ENCODE peak calls at places on chromosomes 2 and 18, in eight cellular contexts. One of them, this sample, is unnamed.

GRCh38 chr2:43005211-43005974 is 213.0 kb upstream of the HAAO start:
- DNase-seq in dorsolateral prefrontal cortex: peak
- DNase-seq in brain microvascular endothelial cell: no peak
- DNase-seq in stomach: peak
- DNase-seq in AG04450: no peak
- DNase-seq in fibroblast of mammary gland: no peak
- DNase-seq in endodermal cell: peak
- DNase-seq in cardiac fibroblast: no peak
- DNase-seq in this sample: no peak

GRCh38 chr2:109199790-109200189 is 70.8 kb downstream of the SH3RF3 start:
- DNase-seq in dorsolateral prefrontal cortex: no peak
- DNase-seq in brain microvascular endothelial cell: no peak
- DNase-seq in stomach: no peak
- DNase-seq in AG04450: no peak
- DNase-seq in fibroblast of mammary gland: no peak
- DNase-seq in endodermal cell: no peak
- DNase-seq in cardiac fibroblast: no peak
- DNase-seq in this sample: no peak

GRCh38 chr2:16475581-16475980 is 190.1 kb downstream of the CYRIA start:
- DNase-seq in dorsolateral prefrontal cortex: no peak
- DNase-seq in brain microvascular endothelial cell: no peak
- DNase-seq in stomach: no peak
- DNase-seq in AG04450: no peak
- DNase-seq in fibroblast of mammary gland: no peak
- DNase-seq in endodermal cell: peak
- DNase-seq in cardiac fibroblast: no peak
- DNase-seq in this sample: no peak

GRCh38 chr2:241330616-241330981 is 14.9 kb downstream of the SEPTIN2 start:
- DNase-seq in dorsolateral prefrontal cortex: no peak
- DNase-seq in brain microvascular endothelial cell: no peak
- DNase-seq in stomach: no peak
- DNase-seq in AG04450: no peak
- DNase-seq in fibroblast of mammary gland: no peak
- DNase-seq in endodermal cell: no peak
- DNase-seq in cardiac fibroblast: no peak
- DNase-seq in this sample: no peak

GRCh38 chr2:188808921-188809320 is 165.3 kb upstream of the COL3A1 start:
- DNase-seq in dorsolateral prefrontal cortex: no peak
- DNase-seq in brain microvascular endothelial cell: peak
- DNase-seq in stomach: no peak
- DNase-seq in AG04450: no peak
- DNase-seq in fibroblast of mammary gland: peak
- DNase-seq in endodermal cell: no peak
- DNase-seq in cardiac fibroblast: peak
- DNase-seq in this sample: peak

GRCh38 chr2:74179063-74179865 is 585 bp upstream of the MOB1A start:
- DNase-seq in dorsolateral prefrontal cortex: no peak
- DNase-seq in brain microvascular endothelial cell: no peak
- DNase-seq in stomach: no peak
- DNase-seq in AG04450: no peak
- DNase-seq in fibroblast of mammary gland: no peak
- DNase-seq in endodermal cell: no peak
- DNase-seq in cardiac fibroblast: no peak
- DNase-seq in this sample: no peak

GRCh38 chr2:112627060-112628040 is 18.4 kb upstream of the SLC20A1 start:
- DNase-seq in dorsolateral prefrontal cortex: peak
- DNase-seq in brain microvascular endothelial cell: peak
- DNase-seq in stomach: peak
- DNase-seq in AG04450: peak
- DNase-seq in fibroblast of mammary gland: peak
- DNase-seq in endodermal cell: peak
- DNase-seq in cardiac fibroblast: peak
- DNase-seq in this sample: peak

GRCh38 chr18:67665266-67665665 is 148.7 kb upstream of the DSEL start:
- DNase-seq in dorsolateral prefrontal cortex: no peak
- DNase-seq in brain microvascular endothelial cell: peak
- DNase-seq in stomach: no peak
- DNase-seq in AG04450: no peak
- DNase-seq in fibroblast of mammary gland: peak
- DNase-seq in endodermal cell: no peak
- DNase-seq in cardiac fibroblast: peak
- DNase-seq in this sample: peak

GRCh38 chr2:58046335-58046584 is 346 bp upstream of the VRK2 start:
- DNase-seq in dorsolateral prefrontal cortex: no peak
- DNase-seq in brain microvascular endothelial cell: no peak
- DNase-seq in stomach: no peak
- DNase-seq in AG04450: no peak
- DNase-seq in fibroblast of mammary gland: no peak
- DNase-seq in endodermal cell: no peak
- DNase-seq in cardiac fibroblast: no peak
- DNase-seq in this sample: no peak

GRCh38 chr18:22223263-22223960 is 54.0 kb downstream of the GATA6 start:
- DNase-seq in dorsolateral prefrontal cortex: no peak
- DNase-seq in brain microvascular endothelial cell: peak
- DNase-seq in stomach: peak
- DNase-seq in AG04450: peak
- DNase-seq in fibroblast of mammary gland: peak
- DNase-seq in endodermal cell: peak
- DNase-seq in cardiac fibroblast: peak
- DNase-seq in this sample: peak

GRCh38 chr2:8997108-8997507 is 6.4 kb downstream of the MBOAT2 start:
- DNase-seq in dorsolateral prefrontal cortex: no peak
- DNase-seq in brain microvascular endothelial cell: no peak
- DNase-seq in stomach: no peak
- DNase-seq in AG04450: no peak
- DNase-seq in fibroblast of mammary gland: no peak
- DNase-seq in endodermal cell: no peak
- DNase-seq in cardiac fibroblast: no peak
- DNase-seq in this sample: no peak

GRCh38 chr18:9722691-9723090 is 14.6 kb downstream of the RAB31 start:
- DNase-seq in dorsolateral prefrontal cortex: no peak
- DNase-seq in brain microvascular endothelial cell: no peak
- DNase-seq in stomach: peak
- DNase-seq in AG04450: no peak
- DNase-seq in fibroblast of mammary gland: no peak
- DNase-seq in endodermal cell: peak
- DNase-seq in cardiac fibroblast: no peak
- DNase-seq in this sample: no peak

GRCh38 chr2:166031054-166031453 is 77.5 kb upstream of the TTC21B start:
- DNase-seq in dorsolateral prefrontal cortex: no peak
- DNase-seq in brain microvascular endothelial cell: no peak
- DNase-seq in stomach: no peak
- DNase-seq in AG04450: no peak
- DNase-seq in fibroblast of mammary gland: peak
- DNase-seq in endodermal cell: no peak
- DNase-seq in cardiac fibroblast: peak
- DNase-seq in this sample: peak

GRCh38 chr18:68713791-68714190 is 1.1 kb downstream of the TMX3 start:
- DNase-seq in dorsolateral prefrontal cortex: no peak
- DNase-seq in brain microvascular endothelial cell: no peak
- DNase-seq in stomach: no peak
- DNase-seq in AG04450: no peak
- DNase-seq in fibroblast of mammary gland: peak
- DNase-seq in endodermal cell: no peak
- DNase-seq in cardiac fibroblast: peak
- DNase-seq in this sample: no peak

GRCh38 chr18:46343456-46343855 is 239.3 kb downstream of the HAUS1 start:
- DNase-seq in dorsolateral prefrontal cortex: no peak
- DNase-seq in brain microvascular endothelial cell: no peak
- DNase-seq in stomach: no peak
- DNase-seq in AG04450: no peak
- DNase-seq in fibroblast of mammary gland: no peak
- DNase-seq in endodermal cell: no peak
- DNase-seq in cardiac fibroblast: no peak
- DNase-seq in this sample: no peak
- H3K4me3 ChIP-seq in dorsolateral prefrontal cortex: no peak
- H3K4me3 ChIP-seq in brain microvascular endothelial cell: no peak
- H3K4me3 ChIP-seq in stomach: no peak
- H3K4me3 ChIP-seq in AG04450: no peak
- H3K4me3 ChIP-seq in fibroblast of mammary gland: no peak
- H3K4me3 ChIP-seq in endodermal cell: no peak
- H3K4me3 ChIP-seq in cardiac fibroblast: no peak
- H3K4me3 ChIP-seq in this sample: no peak

DNA sequence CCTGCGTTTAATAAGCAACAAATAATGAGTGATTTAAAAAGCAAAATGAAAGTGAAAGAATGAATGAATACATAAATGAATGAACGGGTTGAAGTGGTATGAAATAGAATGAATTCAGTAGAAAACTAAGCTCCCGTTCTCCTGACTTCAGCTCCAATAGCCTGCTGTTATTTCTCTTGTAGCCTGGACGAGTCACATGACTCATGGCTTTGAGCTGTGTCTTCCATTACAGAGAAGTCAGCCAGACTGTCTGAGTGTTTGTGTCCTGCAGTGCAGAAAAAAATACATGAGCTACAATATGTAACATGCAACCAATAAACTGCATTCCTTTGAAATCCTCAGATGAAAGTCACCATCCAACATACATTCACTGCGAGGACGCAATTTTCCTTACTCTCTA is 21.2 kb downstream of the SCG2 start:
- DNase-seq in dorsolateral prefrontal cortex: no peak
- DNase-seq in brain microvascular endothelial cell: peak
- DNase-seq in stomach: no peak
- DNase-seq in AG04450: no peak
- DNase-seq in fibroblast of mammary gland: peak
- DNase-seq in endodermal cell: no peak
- DNase-seq in cardiac fibroblast: peak
- DNase-seq in this sample: peak
- H3K4me3 ChIP-seq in dorsolateral prefrontal cortex: peak
- H3K4me3 ChIP-seq in brain microvascular endothelial cell: no peak
- H3K4me3 ChIP-seq in stomach: no peak
- H3K4me3 ChIP-seq in AG04450: no peak
- H3K4me3 ChIP-seq in fibroblast of mammary gland: no peak
- H3K4me3 ChIP-seq in endodermal cell: no peak
- H3K4me3 ChIP-seq in cardiac fibroblast: no peak
- H3K4me3 ChIP-seq in this sample: peak

GRCh38 chr2:143435112-143435511 is 305.9 kb downstream of the ARHGAP15 start:
- DNase-seq in dorsolateral prefrontal cortex: no peak
- DNase-seq in brain microvascular endothelial cell: peak
- DNase-seq in stomach: no peak
- DNase-seq in AG04450: no peak
- DNase-seq in fibroblast of mammary gland: no peak
- DNase-seq in endodermal cell: no peak
- DNase-seq in cardiac fibroblast: peak
- DNase-seq in this sample: no peak

GRCh38 chr2:143431316-143431715 is 302.1 kb downstream of the ARHGAP15 start:
- DNase-seq in dorsolateral prefrontal cortex: no peak
- DNase-seq in brain microvascular endothelial cell: no peak
- DNase-seq in stomach: no peak
- DNase-seq in AG04450: no peak
- DNase-seq in fibroblast of mammary gland: no peak
- DNase-seq in endodermal cell: no peak
- DNase-seq in cardiac fibroblast: peak
- DNase-seq in this sample: no peak

GRCh38 chr2:143433840-143434239 is 304.6 kb downstream of the ARHGAP15 start:
- DNase-seq in dorsolateral prefrontal cortex: no peak
- DNase-seq in brain microvascular endothelial cell: no peak
- DNase-seq in stomach: no peak
- DNase-seq in AG04450: no peak
- DNase-seq in fibroblast of mammary gland: no peak
- DNase-seq in endodermal cell: no peak
- DNase-seq in cardiac fibroblast: no peak
- DNase-seq in this sample: no peak

GRCh38 chr2:143433158-143433557 is 303.9 kb downstream of the ARHGAP15 start:
- DNase-seq in dorsolateral prefrontal cortex: no peak
- DNase-seq in brain microvascular endothelial cell: no peak
- DNase-seq in stomach: no peak
- DNase-seq in AG04450: no peak
- DNase-seq in fibroblast of mammary gland: no peak
- DNase-seq in endodermal cell: no peak
- DNase-seq in cardiac fibroblast: no peak
- DNase-seq in this sample: no peak

GRCh38 chr2:143434445-143434844 is 305.2 kb downstream of the ARHGAP15 start:
- DNase-seq in dorsolateral prefrontal cortex: no peak
- DNase-seq in brain microvascular endothelial cell: no peak
- DNase-seq in stomach: no peak
- DNase-seq in AG04450: no peak
- DNase-seq in fibroblast of mammary gland: no peak
- DNase-seq in endodermal cell: no peak
- DNase-seq in cardiac fibroblast: no peak
- DNase-seq in this sample: no peak
- H3K4me3 ChIP-seq in dorsolateral prefrontal cortex: no peak
- H3K4me3 ChIP-seq in brain microvascular endothelial cell: no peak
- H3K4me3 ChIP-seq in stomach: no peak
- H3K4me3 ChIP-seq in AG04450: no peak
- H3K4me3 ChIP-seq in fibroblast of mammary gland: no peak
- H3K4me3 ChIP-seq in endodermal cell: no peak
- H3K4me3 ChIP-seq in cardiac fibroblast: no peak
- H3K4me3 ChIP-seq in this sample: no peak

GRCh38 chr2:233083782-233084181 is 23.6 kb downstream of the INPP5D start:
- DNase-seq in dorsolateral prefrontal cortex: no peak
- DNase-seq in brain microvascular endothelial cell: no peak
- DNase-seq in stomach: no peak
- DNase-seq in AG04450: no peak
- DNase-seq in fibroblast of mammary gland: no peak
- DNase-seq in endodermal cell: no peak
- DNase-seq in cardiac fibroblast: no peak
- DNase-seq in this sample: no peak

GRCh38 chr2:233082934-233083755 is 23.0 kb downstream of the INPP5D start:
- DNase-seq in dorsolateral prefrontal cortex: no peak
- DNase-seq in brain microvascular endothelial cell: no peak
- DNase-seq in stomach: no peak
- DNase-seq in AG04450: no peak
- DNase-seq in fibroblast of mammary gland: no peak
- DNase-seq in endodermal cell: no peak
- DNase-seq in cardiac fibroblast: no peak
- DNase-seq in this sample: no peak

GRCh38 chr2:233081232-233081730 is 21.1 kb downstream of the INPP5D start:
- DNase-seq in dorsolateral prefrontal cortex: no peak
- DNase-seq in brain microvascular endothelial cell: no peak
- DNase-seq in stomach: no peak
- DNase-seq in AG04450: no peak
- DNase-seq in fibroblast of mammary gland: no peak
- DNase-seq in endodermal cell: no peak
- DNase-seq in cardiac fibroblast: no peak
- DNase-seq in this sample: no peak

GRCh38 chr2:233081731-233082221 is 21.6 kb downstream of the INPP5D start:
- DNase-seq in dorsolateral prefrontal cortex: no peak
- DNase-seq in brain microvascular endothelial cell: no peak
- DNase-seq in stomach: no peak
- DNase-seq in AG04450: no peak
- DNase-seq in fibroblast of mammary gland: no peak
- DNase-seq in endodermal cell: no peak
- DNase-seq in cardiac fibroblast: no peak
- DNase-seq in this sample: no peak

GRCh38 chr2:233082222-233082933 is 22.2 kb downstream of the INPP5D start:
- DNase-seq in dorsolateral prefrontal cortex: no peak
- DNase-seq in brain microvascular endothelial cell: no peak
- DNase-seq in stomach: no peak
- DNase-seq in AG04450: no peak
- DNase-seq in fibroblast of mammary gland: no peak
- DNase-seq in endodermal cell: no peak
- DNase-seq in cardiac fibroblast: no peak
- DNase-seq in this sample: no peak
- H3K4me3 ChIP-seq in dorsolateral prefrontal cortex: no peak
- H3K4me3 ChIP-seq in brain microvascular endothelial cell: no peak
- H3K4me3 ChIP-seq in stomach: no peak
- H3K4me3 ChIP-seq in AG04450: no peak
- H3K4me3 ChIP-seq in fibroblast of mammary gland: no peak
- H3K4me3 ChIP-seq in endodermal cell: no peak
- H3K4me3 ChIP-seq in cardiac fibroblast: no peak
- H3K4me3 ChIP-seq in this sample: no peak